ENCODE peak calls at places on chromosomes 4 and X, in seven cellular contexts. I is NCI-H1694 treated with DMSO at 0.1 percent for 48 hours, H is stomach, W is mesenchymal stem cell, X is mesothelial cell of epicardium, S is T-helper 2 cell, C is left lung. P is an unnamed sample.

GRCh38 chrX:48071064-48071985 is at the start of gene ZNF630:
- DNase-seq in I (peak; percentile 3), H (peak; percentile 82), W (peak; percentile 41), X (peak; percentile 46), S (peak; percentile 23), C (peak; percentile 88), P (peak; percentile 66)

GRCh38 chrX:24204331-24204730 is 54.8 kb downstream of the ZFX start:
- DNase-seq in I (no peak), H (no peak), W (no peak), X (no peak), S (no peak), C (no peak), P (no peak)

GRCh38 chr4:21410372-21410771 is 538.2 kb downstream of the KCNIP4 start:
- DNase-seq in I (no peak), H (no peak), W (no peak), X (no peak), S (no peak), C (no peak), P (no peak)

GRCh38 chrX:1581132-1581531 is 10.3 kb upstream of the AKAP17A start:
- DNase-seq in I (peak; percentile 11), H (peak; percentile 58), W (peak; percentile 40), X (no peak), S (peak; percentile 45), C (no peak), P (no peak)

GRCh38 chrX:16822723-16823122 is 36.5 kb downstream of the TXLNG start:
- DNase-seq in I (no peak), H (no peak), W (peak; percentile 17), X (no peak), S (no peak), C (no peak), P (no peak)

GRCh38 chr4:57426779-57427395 is 316.7 kb upstream of the IGFBP7 start:
- DNase-seq in I (peak; percentile 37), H (peak; percentile 61), W (peak; percentile 69), X (peak; percentile 51), S (no peak), C (peak; percentile 80), P (peak; percentile 84)

GRCh38 chrX:27057883-27058282 is 405.3 kb downstream of the PPP4R3C start:
- DNase-seq in I (no peak), H (no peak), W (no peak), X (no peak), S (no peak), C (no peak), P (no peak)

GRCh38 chrX:19549838-19550237 is 34.5 kb upstream of the MAP3K15 start:
- DNase-seq in I (no peak), H (no peak), W (no peak), X (no peak), S (no peak), C (no peak), P (no peak)

GRCh38 chr4:128271551-128271950 is 16.1 kb downstream of the PGRMC2 start:
- DNase-seq in I (no peak), H (no peak), W (no peak), X (no peak), S (no peak), C (no peak), P (no peak)

GRCh38 chrX:116009871-116010710 is 160.5 kb upstream of the AGTR2 start:
- DNase-seq in I (no peak), H (no peak), W (no peak), X (no peak), S (no peak), C (no peak), P (no peak)

GRCh38 chr4:88779431-88779830 is 81.8 kb upstream of the NAP1L5 start:
- DNase-seq in I (no peak), H (no peak), W (no peak), X (no peak), S (no peak), C (no peak), P (no peak)

GRCh38 chrX:118189628-118190027 is 73.0 kb upstream of the KLHL13 start:
- DNase-seq in I (no peak), H (no peak), W (no peak), X (no peak), S (no peak), C (no peak), P (no peak)

GRCh38 chrX:103536071-103536470 is 16.8 kb upstream of the RAB40A start:
- DNase-seq in I (no peak), H (no peak), W (no peak), X (no peak), S (no peak), C (no peak), P (no peak)

GRCh38 chr4:15428611-15429010 is 778 bp downstream of the C1QTNF7 start:
- DNase-seq in I (no peak), H (no peak), W (no peak), X (no peak), S (no peak), C (no peak), P (no peak)

GRCh38 chr4:155208258-155209054 is at the start of gene NPY2R:
- DNase-seq in I (no peak), H (no peak), W (no peak), X (no peak), S (no peak), C (peak; percentile 71), P (peak; percentile 82)

GRCh38 chr4:104591505-104591904 is 96.8 kb upstream of the CXXC4 start:
- DNase-seq in I (no peak), H (no peak), W (peak; percentile 94), X (no peak), S (no peak), C (no peak), P (peak; percentile 65)

GRCh38 chrX:1398431-1399340 is 6.8 kb upstream of the SLC25A6 start:
- DNase-seq in I (no peak), H (no peak), W (peak; percentile 33), X (no peak), S (no peak), C (peak; percentile 76), P (no peak)

GRCh38 chr4:69875576-69875975 is 15.6 kb upstream of the SULT1E1 start:
- DNase-seq in I (no peak), H (no peak), W (no peak), X (no peak), S (no peak), C (no peak), P (no peak)

GRCh38 chr4:41331224-41331623 is 74.5 kb downstream of the UCHL1 start:
- DNase-seq in I (no peak), H (no peak), W (peak; percentile 40), X (no peak), S (no peak), C (no peak), P (no peak)

GRCh38 chr4:100289980-100290379 is 99.7 kb upstream of the DDIT4L start:
- DNase-seq in I (no peak), H (no peak), W (no peak), X (no peak), S (no peak), C (no peak), P (no peak)